ENCODE peak calls at places on chromosomes 1 and 21, in seven cellular contexts. N is HCT116, G is SK-N-SH, B is H1, R is GM12878, Y is K562, D is HepG2. X is an unnamed sample.

GRCh38 chr21:43639470-43640178 is 19.7 kb downstream of the HSF2BP start:
- DNase-seq in G (no peak), Y (no peak), N (no peak), B (no peak), D (peak; percentile 46), R (no peak), X (no peak)

GRCh38 chr1:9912264-9912936 is 2.3 kb upstream of the CTNNBIP1 start:
- DNase-seq in N (no peak), D (peak; percentile 49), B (no peak), R (no peak), G (no peak), Y (peak; percentile 18), X (no peak)

GRCh38 chr1:43366179-43366578 is 1.6 kb downstream of the ELOVL1 start:
- DNase-seq in N (no peak), R (no peak), G (no peak), B (peak; percentile 71), Y (peak; percentile 60), D (no peak), X (peak; percentile 47)

GRCh38 chr21:38976900-38977299 is 171.2 kb downstream of the ETS2 start:
- DNase-seq in B (no peak), N (no peak), Y (no peak), D (no peak), R (no peak), G (no peak), X (no peak)

GRCh38 chr1:112395261-112395831 is 668 bp upstream of the CTTNBP2NL start:
- DNase-seq in G (no peak), D (no peak), B (no peak), R (no peak), N (no peak), Y (no peak), X (no peak)

GRCh38 chr1:183914891-183915290 is 110.0 kb downstream of the RGL1 start:
- DNase-seq in D (no peak), Y (no peak), G (no peak), B (no peak), R (no peak), N (no peak), X (no peak)

GRCh38 chr1:160217466-160218165 is 12.4 kb downstream of the PEA15 start:
- DNase-seq in R (no peak), B (no peak), Y (no peak), G (no peak), D (peak; percentile 14), N (no peak), X (no peak)

GRCh38 chr1:79264975-79265818 is 258.7 kb upstream of the ADGRL4 start:
- DNase-seq in N (no peak), Y (no peak), R (no peak), B (no peak), G (no peak), D (no peak), X (no peak)

GRCh38 chr1:38489844-38490270 is 369.7 kb downstream of the RRAGC start:
- DNase-seq in N (peak; percentile 64), R (no peak), D (peak; percentile 18), B (peak; percentile 96), G (peak; percentile 78), Y (peak; percentile 81), X (no peak)

GRCh38 chr1:203597386-203598040 is 29.1 kb upstream of the ATP2B4 start:
- DNase-seq in D (no peak), G (no peak), N (no peak), Y (no peak), B (no peak), R (no peak), X (no peak)

GRCh38 chr21:44871576-44872265 is 1.8 kb downstream of the PTTG1IP start:
- DNase-seq in N (no peak), Y (no peak), B (no peak), G (no peak), R (no peak), D (peak; percentile 71), X (peak; percentile 25)

GRCh38 chr1:173405758-173406344 is 71.3 kb upstream of the PRDX6 start:
- DNase-seq in B (no peak), N (no peak), Y (no peak), G (no peak), R (no peak), D (no peak), X (peak; percentile 14)

GRCh38 chr1:15330028-15330427 is 79.7 kb upstream of the EFHD2 start:
- DNase-seq in N (no peak), G (no peak), D (no peak), Y (no peak), B (no peak), R (no peak), X (no peak)

GRCh38 chr1:156767879-156768608 is 709 bp downstream of the PRCC start:
- DNase-seq in R (no peak), Y (peak; percentile 39), G (peak; percentile 63), N (no peak), B (peak; percentile 82), D (no peak), X (peak; percentile 29)

GRCh38 chr1:161838362-161838761 is 72.2 kb downstream of the ATF6 start:
- DNase-seq in R (no peak), D (no peak), Y (no peak), B (no peak), N (no peak), G (no peak), X (no peak)

GRCh38 chr1:44524180-44524579 is 119.1 kb downstream of the RNF220 start:
- DNase-seq in Y (no peak), G (no peak), N (no peak), R (no peak), D (no peak), B (peak; percentile 80), X (no peak)

GRCh38 chr1:187374130-187374529 is 545.4 kb downstream of the PLA2G4A start:
- DNase-seq in B (no peak), R (no peak), N (no peak), Y (no peak), G (no peak), D (no peak), X (no peak)

GRCh38 chr1:58739851-58740466 is 40.1 kb upstream of the MYSM1 start:
- DNase-seq in B (no peak), N (peak; percentile 39), G (peak; percentile 60), D (peak; percentile 52), R (no peak), Y (peak; percentile 44), X (peak; percentile 56)

GRCh38 chr1:89589515-89589914 is 43.4 kb upstream of the LRRC8C start:
- DNase-seq in D (no peak), B (no peak), R (no peak), N (no peak), G (no peak), Y (no peak), X (no peak)

GRCh38 chr21:34846601-34847112 is 177.9 kb downstream of the CLIC6 start:
- DNase-seq in N (peak; percentile 61), B (no peak), G (no peak), R (no peak), D (no peak), Y (no peak), X (no peak)

GRCh38 chr1:198449727-198450433 is 90.6 kb downstream of the ATP6V1G3 start:
- DNase-seq in R (no peak), D (no peak), G (no peak), N (no peak), Y (no peak), B (no peak), X (no peak)

GRCh38 chr1:55310517-55310927 is 95.4 kb upstream of the USP24 start:
- DNase-seq in N (no peak), B (no peak), D (no peak), R (no peak), Y (no peak), G (peak; percentile 48), X (no peak)

GRCh38 chr1:166172106-166172505 is 5.3 kb upstream of the FAM78B start:
- DNase-seq in N (no peak), Y (no peak), R (no peak), B (no peak), D (no peak), G (no peak), X (no peak)

GRCh38 chr1:210688482-210689233 is 360.0 kb downstream of the HHAT start:
- DNase-seq in N (no peak), Y (no peak), D (no peak), G (no peak), R (no peak), B (no peak), X (no peak)

GRCh38 chr1:232518357-232518756 is 111.6 kb downstream of the SIPA1L2 start:
- DNase-seq in G (no peak), Y (no peak), D (no peak), B (peak; percentile 38), R (no peak), N (no peak), X (no peak)

GRCh38 chr21:39502631-39503030 is 50.9 kb downstream of the SH3BGR start:
- DNase-seq in N (no peak), G (no peak), Y (no peak), R (no peak), B (no peak), D (no peak), X (no peak)

GRCh38 chr1:27366113-27366410 is 699 bp downstream of the MAP3K6 start:
- DNase-seq in G (peak; percentile 92), R (no peak), D (peak; percentile 52), B (peak; percentile 91), N (peak; percentile 51), Y (peak; percentile 91), X (peak; percentile 81)
- TF ChIP-seq JUND in G (no peak), R (no peak), D (no peak), B (no peak), N (no peak), Y (no peak), X (no peak)

GRCh38 chr1:95905818-95906395 is 671.9 kb downstream of the RWDD3 start:
- DNase-seq in R (no peak), B (no peak), D (no peak), G (peak; percentile 30), Y (no peak), N (no peak), X (no peak)

GRCh38 chr1:95903060-95903459 is 669.0 kb downstream of the RWDD3 start:
- DNase-seq in R (no peak), N (no peak), B (no peak), G (no peak), Y (no peak), D (no peak), X (no peak)
- TF ChIP-seq JUND in R (no peak), N (no peak), B (no peak), G (no peak), Y (no peak), D (no peak), X (no peak)

DNA sequence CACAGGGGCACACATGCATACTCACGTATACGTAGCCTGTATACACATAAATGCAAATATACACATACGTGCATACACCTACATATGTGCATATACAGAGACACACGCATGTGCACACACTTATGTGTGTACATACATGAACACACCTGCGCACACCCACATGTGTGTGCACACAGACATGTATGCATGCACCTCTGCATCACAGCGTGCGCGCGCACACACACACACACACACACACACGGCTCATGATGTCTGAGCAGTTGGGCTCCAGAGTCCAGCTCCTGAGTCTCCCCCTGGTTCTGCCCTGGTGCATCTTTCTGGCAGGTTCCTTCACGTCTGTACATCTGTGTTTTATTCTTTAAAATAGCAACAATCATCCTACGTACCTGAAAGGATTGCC is 600.5 kb downstream of the NPHP4 start:
- DNase-seq in B (no peak), N (no peak), R (no peak), D (no peak), G (no peak), Y (no peak), X (no peak)
- TF ChIP-seq JUND in B (no peak), N (no peak), R (no peak), D (no peak), G (no peak), Y (no peak), X (no peak)

DNA sequence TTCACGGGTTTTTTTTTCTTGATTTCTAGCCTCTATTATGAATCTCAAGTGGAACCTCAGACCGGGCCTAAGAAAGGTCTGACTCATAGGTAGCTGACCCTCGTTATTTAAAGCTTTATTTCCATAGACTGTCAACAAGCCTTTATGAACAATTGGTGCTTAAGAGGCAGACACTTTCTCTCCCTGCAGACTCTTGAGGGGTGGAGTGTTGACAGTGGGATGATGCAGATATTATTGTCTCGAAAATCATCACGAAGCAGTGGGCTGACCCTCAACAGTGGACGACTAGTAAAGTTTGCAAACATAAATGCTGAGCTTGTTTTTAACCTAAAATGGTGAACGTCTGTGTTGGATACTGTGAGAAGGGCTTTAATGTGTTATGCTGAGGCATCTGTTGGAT is 1.8 kb downstream of the SFT2D2 start:
- DNase-seq in B (no peak), Y (peak; percentile 27), D (no peak), G (no peak), N (no peak), R (no peak), X (no peak)
- TF ChIP-seq JUND in B (no peak), Y (no peak), D (no peak), G (no peak), N (no peak), R (no peak), X (no peak)